ENCODE peak calls at places on chromosomes 7 and 10, in eight cellular contexts. A is choroid plexus epithelial cell, D is MCF 10A, K is sigmoid colon, T is B cell, G is neural crest cell, Z is kidney, O is bronchial epithelial cell. V is an unnamed sample.

GRCh38 chr7:55113760-55114541 is 95.1 kb downstream of the EGFR start:
- DNase-seq in G (no peak), K (no peak), A (no peak), D (no peak), Z (no peak), T (no peak), O (no peak), V (no peak)

GRCh38 chr7:39433550-39433949 is 132.7 kb upstream of the YAE1 start:
- DNase-seq in D (no peak), A (no peak), T (no peak), G (no peak), Z (no peak), K (no peak), O (no peak), V (no peak)

GRCh38 chr10:107913317-107914294 is 749.1 kb upstream of the SORCS1 start:
- DNase-seq in T (no peak), Z (no peak), O (no peak), K (no peak), G (no peak), A (no peak), D (no peak), V (no peak)

GRCh38 chr10:78597791-78598555 is 470.8 kb upstream of the ZMIZ1 start:
- DNase-seq in T (no peak), Z (no peak), A (no peak), G (no peak), K (no peak), D (no peak), O (no peak), V (no peak)

GRCh38 chr7:30970594-30971094 is 6.9 kb downstream of the GHRHR start:
- DNase-seq in O (no peak), G (no peak), A (peak), Z (no peak), D (no peak), K (no peak), T (no peak), V (no peak)

GRCh38 chr10:93496322-93497041 is at the start of gene CEP55:
- DNase-seq in Z (peak), T (peak), O (peak), G (peak), A (peak), D (peak), K (peak), V (peak)

GRCh38 chr7:70414368-70414767 is 717.6 kb upstream of the GALNT17 start:
- DNase-seq in A (no peak), G (no peak), D (no peak), O (no peak), Z (no peak), K (no peak), T (no peak), V (no peak)

GRCh38 chr10:125363776-125364175 is 203.4 kb upstream of the CTBP2 start:
- DNase-seq in Z (no peak), O (no peak), K (no peak), T (no peak), A (no peak), G (no peak), D (no peak), V (no peak)

DNA sequence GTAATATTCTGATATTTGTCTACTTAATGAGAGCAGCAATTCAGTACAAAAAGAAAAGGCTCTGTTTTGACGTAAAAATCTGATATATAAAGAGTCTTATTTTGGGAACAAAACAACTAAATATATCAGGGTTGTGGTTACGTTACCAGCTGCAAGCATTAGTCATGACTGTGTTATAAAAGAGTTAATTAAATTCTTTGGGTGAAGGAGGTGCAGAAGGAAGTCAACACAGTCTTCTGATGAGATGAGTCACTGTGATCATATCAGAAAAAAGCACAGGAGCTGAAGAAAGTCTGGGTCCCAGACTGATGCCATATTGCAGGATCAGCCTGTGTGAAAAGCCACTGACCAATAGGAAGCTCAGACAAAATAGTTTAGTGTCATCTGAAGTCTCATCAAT is 234.3 kb upstream of the TEX47 start:
- DNase-seq in A (peak), O (peak), G (no peak), K (no peak), Z (no peak), T (no peak), D (no peak), V (no peak)
- TF ChIP-seq CTCF in A (no peak), O (no peak), G (no peak), K (no peak), Z (no peak), T (no peak), D (no peak), V (no peak)

GRCh38 chr10:120600871-120601644 is 144.0 kb downstream of the PLPP4 start:
- DNase-seq in A (peak), D (peak), O (no peak), K (no peak), Z (no peak), T (no peak), G (peak), V (peak)
- TF ChIP-seq CTCF in A (peak), D (peak), O (peak), K (no peak), Z (peak), T (no peak), G (peak), V (peak)

DNA sequence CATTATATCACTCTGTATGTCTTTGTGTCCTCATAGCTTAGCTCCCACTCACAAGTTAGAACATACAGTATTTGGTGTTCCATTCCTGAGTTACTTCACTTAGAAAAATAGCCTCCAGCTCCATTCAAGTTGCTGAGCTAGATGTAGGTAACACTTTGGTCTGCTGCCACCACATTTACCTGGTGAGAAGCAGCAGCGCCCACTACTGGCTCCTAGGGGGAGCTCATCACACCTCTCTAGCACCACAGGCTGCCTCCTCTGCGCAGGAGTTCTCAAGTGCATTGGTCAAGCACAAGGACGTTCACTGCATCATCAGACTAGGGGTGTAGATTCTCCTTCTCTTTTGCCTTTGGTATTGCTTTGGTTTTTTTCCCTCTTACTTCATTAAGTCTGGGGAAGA is 530.9 kb upstream of the AUTS2 start:
- DNase-seq in A (peak), G (no peak), T (no peak), D (no peak), K (no peak), O (peak), Z (no peak), V (peak)
- TF ChIP-seq CTCF in A (peak), G (peak), T (no peak), D (no peak), K (no peak), O (peak), Z (peak), V (peak)

GRCh38 chr7:24885716-24886115 is 94.3 kb downstream of the OSBPL3 start:
- DNase-seq in D (no peak), T (no peak), O (no peak), K (no peak), Z (no peak), G (no peak), A (no peak), V (no peak)
- TF ChIP-seq CTCF in D (no peak), T (no peak), O (no peak), K (no peak), Z (no peak), G (no peak), A (no peak), V (no peak)

GRCh38 chr10:14656052-14656451 is 118.6 kb downstream of the FAM107B start:
- DNase-seq in G (no peak), T (no peak), K (no peak), Z (no peak), D (no peak), O (no peak), A (no peak), V (no peak)
- TF ChIP-seq CTCF in G (no peak), T (no peak), K (no peak), Z (no peak), D (no peak), O (no peak), A (no peak), V (no peak)

DNA sequence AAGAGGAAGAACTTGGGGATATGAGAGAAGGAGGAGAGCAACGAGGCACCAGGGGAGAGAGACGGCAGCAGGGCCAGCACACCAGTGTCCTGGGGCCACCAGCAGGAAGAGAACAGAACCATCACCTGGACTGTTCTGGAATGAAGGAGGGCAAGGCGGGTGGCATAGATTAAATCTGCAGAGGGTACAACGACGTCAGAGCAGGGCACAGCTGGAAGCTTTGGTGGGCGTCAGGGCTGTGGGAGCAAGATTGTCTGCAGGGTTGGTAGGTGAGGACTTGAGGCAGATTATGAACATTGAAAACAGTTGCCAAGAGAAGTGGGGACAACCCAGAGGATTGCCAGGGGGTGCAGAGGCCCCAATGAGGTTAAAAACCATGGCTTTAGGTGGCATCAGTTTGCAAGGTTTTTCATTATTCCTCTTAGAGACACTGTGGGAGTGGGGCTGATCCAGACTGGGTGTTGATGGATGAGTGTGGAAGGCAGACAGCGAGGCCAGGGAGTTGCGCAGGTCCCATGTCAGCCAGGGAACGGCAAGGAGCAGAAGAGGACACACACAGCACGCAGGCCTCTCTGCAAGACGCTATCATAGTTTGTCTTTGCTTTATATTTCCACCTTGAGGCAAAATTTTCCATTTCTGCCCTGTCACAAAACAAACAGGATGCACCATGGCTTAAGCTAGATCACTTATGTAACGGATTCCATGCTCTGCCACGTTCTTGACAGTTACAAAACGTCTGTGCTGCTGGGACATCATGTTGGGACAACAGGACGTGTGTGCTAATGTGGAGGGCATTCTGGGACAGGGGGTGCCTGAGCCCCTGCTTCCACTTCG is 52.5 kb upstream of the LEP start:
- DNase-seq in K (peak), Z (no peak), D (no peak), O (no peak), T (peak), A (no peak), G (no peak), V (no peak)
- TF ChIP-seq CTCF in K (no peak), Z (no peak), D (no peak), O (no peak), T (no peak), A (no peak), G (no peak), V (no peak)

DNA sequence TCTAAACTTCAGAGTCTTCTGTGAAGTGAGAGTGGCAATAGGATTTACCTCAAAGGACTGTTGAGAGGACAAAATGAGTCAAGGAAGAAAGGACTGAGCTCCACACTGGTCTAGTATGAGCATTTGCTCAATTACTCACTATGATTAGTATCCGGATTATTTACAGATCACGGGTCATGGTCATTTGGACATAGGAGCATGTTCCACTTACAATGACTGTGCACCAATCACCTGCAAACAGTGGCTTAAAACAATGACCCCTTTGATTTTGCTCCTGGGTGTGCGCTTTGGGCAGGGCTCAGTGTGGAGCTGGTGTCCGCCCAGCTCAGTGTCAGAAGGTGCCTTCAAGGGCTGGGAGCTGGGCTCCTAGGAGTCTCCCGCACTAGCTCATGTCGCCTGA is 225.4 kb downstream of the TCERG1L start:
- DNase-seq in K (no peak), D (no peak), G (no peak), A (no peak), T (no peak), O (no peak), Z (no peak), V (no peak)
- TF ChIP-seq CTCF in K (no peak), D (no peak), G (no peak), A (no peak), T (no peak), O (no peak), Z (no peak), V (no peak)

GRCh38 chr10:80530816-80531215 is 6.9 kb upstream of the SH2D4B start:
- DNase-seq in A (no peak), D (no peak), T (no peak), Z (no peak), O (no peak), K (no peak), G (no peak), V (no peak)
- TF ChIP-seq CTCF in A (no peak), D (no peak), T (no peak), Z (no peak), O (no peak), K (no peak), G (no peak), V (no peak)

GRCh38 chr10:118241229-118242137 is 100.6 kb downstream of the FAM204A start:
- DNase-seq in D (peak), A (peak), T (peak), K (peak), G (peak), Z (peak), O (peak), V (peak)
- TF ChIP-seq CTCF in D (peak), A (peak), T (peak), K (peak), G (peak), Z (peak), O (peak), V (peak)

GRCh38 chr10:11144626-11145497 is 127.2 kb downstream of the CELF2 start:
- DNase-seq in A (no peak), D (no peak), O (no peak), K (no peak), T (no peak), G (no peak), Z (no peak), V (no peak)

GRCh38 chr10:11140963-11141362 is 123.3 kb downstream of the CELF2 start:
- DNase-seq in G (no peak), O (no peak), Z (no peak), T (no peak), D (no peak), K (no peak), A (no peak), V (no peak)

GRCh38 chr10:11141571-11142091 is 124.0 kb downstream of the CELF2 start:
- DNase-seq in K (no peak), D (no peak), T (no peak), Z (no peak), O (no peak), A (no peak), G (no peak), V (no peak)

GRCh38 chr10:11143240-11143639 is 125.6 kb downstream of the CELF2 start:
- DNase-seq in A (no peak), T (no peak), G (no peak), Z (no peak), D (no peak), K (no peak), O (no peak), V (no peak)

DNA sequence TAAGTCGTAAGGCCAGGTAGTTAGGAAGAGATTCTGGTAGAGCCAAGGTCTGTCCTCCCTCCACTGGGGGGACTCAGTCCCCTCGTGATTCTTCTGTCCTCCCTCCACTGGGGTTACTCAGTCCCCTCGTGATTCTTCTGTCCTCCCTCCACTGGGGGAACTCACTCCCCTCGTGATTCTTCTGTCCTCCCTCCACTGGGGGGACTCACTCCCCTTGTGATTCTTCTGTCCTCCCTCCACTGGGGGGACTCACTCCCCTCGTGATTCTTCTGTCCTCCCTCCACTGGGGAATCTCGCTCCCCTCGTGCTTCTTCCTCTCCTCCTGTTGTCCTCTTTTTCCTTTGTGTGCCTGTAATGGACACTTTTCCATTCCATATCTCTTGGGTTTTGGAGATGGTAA is 125.1 kb downstream of the CELF2 start:
- DNase-seq in T (no peak), K (no peak), D (no peak), G (no peak), O (no peak), A (no peak), Z (no peak), V (no peak)
- TF ChIP-seq CTCF in T (no peak), K (no peak), D (no peak), G (no peak), O (no peak), A (no peak), Z (no peak), V (no peak)